ENCODE peak calls at places on chromosomes 11 and 22, in seven cellular contexts. N, O, F, L, Z, V and M are unnamed samples.
A peak's percentile ranks its signal among the peaks of the same experiment; 100 is the strongest.

GRCh38 chr11:34363363-34364084 is 5.7 kb upstream of the ABTB2 start:
- DNase-seq in N (no peak), O (no peak), F (peak; percentile 10), L (no peak), Z (no peak), V (no peak), M (no peak)

GRCh38 chr11:44978961-44979331 is 28.3 kb upstream of the TP53I11 start:
- DNase-seq in N (no peak), O (no peak), F (no peak), L (no peak), Z (no peak), V (no peak), M (no peak)

GRCh38 chr11:40722179-40722795 is 737.2 kb downstream of the LRRC4C start:
- DNase-seq in N (peak; percentile 38), O (peak; percentile 0), F (peak; percentile 71), L (no peak), Z (peak; percentile 71), V (peak; percentile 21), M (peak; percentile 35)

GRCh38 chr22:50620861-50621490 is 7.0 kb downstream of the ARSA start:
- DNase-seq in N (no peak), O (no peak), F (no peak), L (no peak), Z (no peak), V (no peak), M (no peak)

GRCh38 chr11:45285289-45285828 is 782 bp downstream of the SYT13 start:
- DNase-seq in N (no peak), O (no peak), F (no peak), L (no peak), Z (peak; percentile 46), V (no peak), M (no peak)

GRCh38 chr22:20810645-20811044 is 36.7 kb downstream of the SERPIND1 start:
- DNase-seq in N (no peak), O (no peak), F (no peak), L (no peak), Z (no peak), V (no peak), M (no peak)

GRCh38 chr22:49323751-49324415 is 503.8 kb downstream of the BRD1 start:
- DNase-seq in N (no peak), O (no peak), F (no peak), L (no peak), Z (peak; percentile 16), V (no peak), M (no peak)

GRCh38 chr11:66324626-66325025 is 7.8 kb upstream of the CD248 start:
- DNase-seq in N (no peak), O (no peak), F (peak; percentile 53), L (no peak), Z (no peak), V (peak; percentile 49), M (no peak)

GRCh38 chr11:134337051-134337450 is 5.3 kb downstream of the GLB1L2 start:
- DNase-seq in N (no peak), O (no peak), F (no peak), L (no peak), Z (no peak), V (no peak), M (no peak)

GRCh38 chr11:133718831-133719230 is 126.5 kb downstream of the SPATA19 start:
- DNase-seq in N (no peak), O (no peak), F (no peak), L (no peak), Z (no peak), V (no peak), M (no peak)

GRCh38 chr22:36922097-36922608 is 8.7 kb downstream of the CSF2RB start:
- DNase-seq in N (no peak), O (no peak), F (peak; percentile 54), L (no peak), Z (peak; percentile 59), V (no peak), M (peak; percentile 87)

GRCh38 chr11:62852523-62853188 is 13.3 kb upstream of the WDR74 start:
- DNase-seq in N (no peak), O (no peak), F (no peak), L (no peak), Z (no peak), V (no peak), M (no peak)
- H3K9ac ChIP-seq in N (no peak overlapping the region), O (no peak overlapping the region), F (peak overlapping the region; percentile 82), L (peak overlapping the region; percentile 100), Z (peak overlapping the region; percentile 96), V (peak overlapping the region; percentile 94), M (no peak overlapping the region)

GRCh38 chr22:32831571-32831970 is 30.1 kb downstream of the TIMP3 start:
- DNase-seq in N (no peak), O (no peak), F (no peak), L (no peak), Z (no peak), V (no peak), M (peak; percentile 42)

GRCh38 chr22:32828561-32828960 is 27.1 kb downstream of the TIMP3 start:
- DNase-seq in N (no peak), O (no peak), F (no peak), L (no peak), Z (no peak), V (no peak), M (no peak)

GRCh38 chr22:32830957-32831356 is 29.5 kb downstream of the TIMP3 start:
- DNase-seq in N (no peak), O (no peak), F (peak; percentile 25), L (no peak), Z (no peak), V (no peak), M (no peak)

GRCh38 chr22:32829451-32829851 is 27.9 kb downstream of the TIMP3 start:
- DNase-seq in N (no peak), O (no peak), F (no peak), L (no peak), Z (no peak), V (no peak), M (no peak)

DNA sequence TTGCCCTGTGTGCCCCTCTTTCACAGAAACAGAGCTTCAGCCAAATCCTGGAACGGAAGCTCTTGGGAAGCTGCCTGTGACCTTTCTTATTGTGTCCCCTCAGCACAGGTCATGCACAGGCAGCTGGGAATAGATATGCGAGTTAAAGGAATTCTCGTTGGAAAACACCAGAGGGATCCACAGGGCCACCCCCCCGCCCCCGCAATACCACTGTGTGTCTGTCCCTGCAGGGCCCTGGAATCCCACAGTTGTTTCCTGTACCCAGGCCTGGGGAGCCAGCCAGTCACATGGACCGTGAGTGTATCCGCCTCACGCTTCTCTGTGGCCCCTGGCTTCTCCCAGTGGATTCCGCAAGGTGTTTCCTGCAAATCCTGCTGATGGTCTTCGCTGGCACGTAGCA is 29.0 kb downstream of the TIMP3 start:
- DNase-seq in N (peak; percentile 49), O (no peak), F (peak; percentile 45), L (no peak), Z (peak; percentile 38), V (no peak), M (no peak)
- H2BK120ac ChIP-seq in N (no peak overlapping the region), O (no peak overlapping the region), F (no peak overlapping the region), L (no peak overlapping the region), Z (no peak overlapping the region), V (no peak overlapping the region), M (no peak overlapping the region)

DNA sequence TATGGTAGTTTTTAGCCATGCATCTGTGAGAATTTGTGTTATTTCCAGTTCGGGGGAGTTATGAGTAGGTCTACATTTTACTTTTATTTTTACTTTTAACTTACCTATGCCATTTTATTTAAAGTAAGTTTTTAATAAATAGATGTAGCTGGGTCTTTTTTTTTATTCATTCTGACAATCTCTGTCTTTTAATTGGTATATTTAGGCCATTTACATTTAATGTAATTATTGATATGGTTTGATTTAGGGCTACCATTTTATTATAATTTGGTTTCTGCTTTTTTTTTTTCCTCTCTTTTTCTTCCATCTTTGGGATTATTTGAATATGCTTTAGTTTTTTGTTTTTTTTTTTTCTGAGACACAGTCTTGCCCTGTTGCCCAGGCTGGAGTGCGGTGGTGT is 1.9 kb downstream of the SWAP70 start:
- DNase-seq in N (no peak), O (no peak), F (no peak), L (no peak), Z (no peak), V (no peak), M (no peak)
- H3K4me1 ChIP-seq in N (no peaks in the 10 kb centered on the region), O (peaks cover 3% of the 10 kb centered on the region), F (no peaks in the 10 kb centered on the region), L (no peaks in the 10 kb centered on the region), Z (no peaks in the 10 kb centered on the region), V (peaks cover 8% of the 10 kb centered on the region), M (peaks cover 5% of the 10 kb centered on the region)

DNA sequence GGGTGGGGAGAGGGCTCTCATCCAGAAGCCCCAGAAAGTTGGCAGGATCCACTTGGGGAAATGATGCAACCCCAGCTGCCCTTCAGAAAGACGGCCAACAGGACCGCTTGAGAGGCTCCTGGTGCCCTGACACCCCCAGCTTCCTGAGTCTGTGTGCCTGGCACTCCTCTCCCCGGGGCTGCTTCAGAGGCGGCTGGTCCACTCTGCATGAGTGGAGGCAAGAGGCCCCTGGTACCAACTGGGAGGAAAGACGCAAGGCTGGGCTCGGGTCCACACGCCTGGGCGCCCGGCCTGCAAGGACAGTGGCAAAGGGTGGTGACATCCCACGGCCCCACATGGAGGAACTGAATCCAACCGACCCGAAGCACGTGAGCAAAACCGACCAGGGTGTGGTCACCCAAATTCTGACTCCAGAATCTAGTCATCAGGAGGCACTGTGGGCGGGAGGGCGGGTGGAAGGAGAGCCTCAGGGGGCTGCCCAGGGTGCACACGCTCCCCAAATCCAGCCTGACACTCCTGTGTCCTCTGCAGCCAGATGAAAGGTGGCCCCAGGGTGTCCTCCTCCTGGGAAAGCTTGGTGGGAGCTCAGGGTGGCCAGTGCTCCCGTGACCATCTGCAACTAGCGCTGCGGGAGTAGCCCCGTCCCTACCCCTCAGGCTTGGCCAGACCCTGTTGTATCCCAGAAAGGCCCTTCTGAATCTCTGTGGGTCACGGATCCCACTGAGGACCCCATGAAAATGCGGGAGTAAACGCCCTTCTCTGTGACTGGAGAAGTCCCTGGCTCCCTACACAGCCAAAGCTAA is 3.7 kb downstream of the RNH1 start:
- DNase-seq in N (no peak), O (peak; percentile 19), F (no peak), L (no peak), Z (no peak), V (no peak), M (peak; percentile 18)
- H3K9ac ChIP-seq in N (no peak overlapping the region), O (peak overlapping the region; percentile 39), F (no peak overlapping the region), L (no peak overlapping the region), Z (no peak overlapping the region), V (peak overlapping the region; percentile 100), M (no peak overlapping the region)

GRCh38 chr11:119745112-119745511 is 16.1 kb upstream of the NECTIN1 start:
- DNase-seq in N (no peak), O (no peak), F (no peak), L (no peak), Z (no peak), V (no peak), M (no peak)
- H2BK120ac ChIP-seq in N (no peak overlapping the region), O (no peak overlapping the region), F (no peak overlapping the region), L (no peak overlapping the region), Z (no peak overlapping the region), V (no peak overlapping the region), M (no peak overlapping the region)

GRCh38 chr11:29578806-29579205 is 438.0 kb downstream of the KCNA4 start:
- DNase-seq in N (no peak), O (no peak), F (peak; percentile 86), L (no peak), Z (no peak), V (no peak), M (no peak)
- H3K4me1 ChIP-seq in N (no peaks in the 10 kb centered on the region), O (no peaks in the 10 kb centered on the region), F (no peaks in the 10 kb centered on the region), L (peaks cover 3% of the 10 kb centered on the region), Z (no peaks in the 10 kb centered on the region), V (no peaks in the 10 kb centered on the region), M (no peaks in the 10 kb centered on the region)